ENCODE peak calls at places on chromosome 11, in ten cellular contexts. J, E, S, L, N, C, B, O, T and U are unnamed samples.

GRCh38 chr11:108324587-108324986 is 101.7 kb downstream of the ATM start:
- DNase-seq in N (no peak), O (no peak), J (no peak), T (no peak), L (no peak), S (no peak), C (no peak), B (no peak), E (no peak), U (no peak)

GRCh38 chr11:83610996-83611395 is 324.8 kb upstream of the CCDC90B start:
- DNase-seq in N (no peak), B (no peak), J (no peak), E (no peak), C (no peak), L (no peak), O (no peak), T (no peak), S (no peak), U (no peak)

GRCh38 chr11:121153472-121153871 is 52.4 kb downstream of the TECTA start:
- DNase-seq in O (no peak), T (no peak), E (no peak), J (no peak), L (no peak), N (peak), C (no peak), B (no peak), S (no peak), U (peak)

GRCh38 chr11:72930011-72930410 is 115.8 kb downstream of the ATG16L2 start:
- DNase-seq in C (no peak), J (no peak), E (no peak), N (no peak), S (no peak), L (no peak), T (no peak), O (no peak), B (no peak), U (peak)

GRCh38 chr11:110356769-110357671 is 60.6 kb upstream of the RDX start:
- DNase-seq in E (no peak), N (no peak), B (no peak), C (no peak), T (peak), J (no peak), L (peak), O (peak), S (no peak), U (no peak)

GRCh38 chr11:44112083-44112865 is 16.8 kb downstream of the EXT2 start:
- DNase-seq in E (no peak), T (no peak), L (no peak), C (no peak), S (no peak), O (no peak), N (peak), B (no peak), J (no peak), U (no peak)

GRCh38 chr11:99015634-99016454 is 4.9 kb upstream of the CNTN5 start:
- DNase-seq in S (peak), O (peak), N (peak), C (no peak), E (no peak), T (peak), B (peak), L (peak), J (peak), U (peak)

GRCh38 chr11:11948242-11948947 is 60.0 kb downstream of the DKK3 start:
- DNase-seq in T (no peak), L (peak), E (no peak), B (no peak), O (no peak), C (no peak), J (no peak), N (no peak), S (no peak), U (no peak)

GRCh38 chr11:69044111-69045013 is 4.4 kb upstream of the TPCN2 start:
- DNase-seq in J (no peak), B (no peak), E (peak), S (no peak), T (peak), L (peak), C (peak), N (peak), O (peak), U (peak)

GRCh38 chr11:56271092-56271491 is 2.9 kb upstream of the OR5T1 start:
- DNase-seq in N (no peak), B (no peak), C (no peak), T (no peak), E (no peak), O (no peak), L (no peak), J (no peak), S (no peak), U (peak)

GRCh38 chr11:23554002-23554401 is 693.7 kb upstream of the CCDC179 start:
- DNase-seq in B (no peak), S (no peak), T (no peak), C (no peak), J (no peak), E (no peak), N (no peak), O (no peak), L (peak), U (peak)

GRCh38 chr11:114262681-114263509 is 33.3 kb upstream of the NNMT start:
- DNase-seq in C (no peak), J (no peak), N (peak), S (no peak), L (peak), O (peak), B (no peak), T (peak), E (no peak), U (peak)

GRCh38 chr11:76329084-76329648 is 51.8 kb downstream of the THAP12 start:
- DNase-seq in O (peak), S (no peak), T (no peak), N (no peak), C (no peak), E (no peak), B (no peak), J (no peak), L (peak), U (peak)

GRCh38 chr11:96314326-96315050 is 28.5 kb downstream of the MAML2 start:
- DNase-seq in N (no peak), O (peak), C (no peak), T (peak), S (no peak), E (peak), B (no peak), J (no peak), L (no peak), U (no peak)
- TF ChIP-seq POLR2AphosphoS5 in N (no peak), O (peak), C (no peak), T (peak), S (no peak), E (peak), B (no peak), J (no peak), L (no peak), U (no peak)

DNA sequence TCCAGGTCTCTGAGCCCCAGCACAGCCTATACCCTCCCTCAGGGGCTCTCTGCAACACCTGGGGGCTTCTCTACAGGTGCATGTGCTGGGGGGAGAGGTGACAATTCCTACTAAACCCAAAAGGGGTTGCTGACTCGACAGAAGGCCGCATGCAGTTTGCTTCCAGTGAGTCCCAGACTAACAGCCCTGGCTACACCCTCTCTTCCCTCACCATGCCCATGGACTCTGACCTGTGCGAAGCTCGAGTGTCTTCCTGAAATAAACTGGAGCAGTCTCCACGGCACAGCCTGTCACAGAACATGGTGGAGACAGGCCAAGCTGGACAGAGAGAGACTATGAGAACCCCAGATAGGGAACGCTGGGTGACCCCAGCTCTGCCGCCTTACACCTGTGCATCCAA is 16.6 kb downstream of the PLEKHA7 start:
- DNase-seq in B (no peak), C (peak), E (no peak), L (peak), N (no peak), J (no peak), T (no peak), O (no peak), S (no peak), U (no peak)
- TF ChIP-seq POLR2AphosphoS5 in B (no peak), C (no peak), E (no peak), L (no peak), N (no peak), J (no peak), T (no peak), O (no peak), S (no peak), U (no peak)

GRCh38 chr11:65885231-65885630 is 3.0 kb downstream of the FIBP start:
- DNase-seq in N (no peak), C (no peak), B (no peak), J (no peak), L (no peak), O (no peak), E (no peak), T (no peak), S (no peak), U (no peak)

GRCh38 chr11:65883786-65884715 is 4.2 kb downstream of the FIBP start:
- DNase-seq in O (no peak), B (no peak), E (no peak), C (no peak), J (no peak), L (no peak), N (no peak), T (no peak), S (no peak), U (no peak)

GRCh38 chr11:65885808-65886536 is 2.3 kb downstream of the FIBP start:
- DNase-seq in N (no peak), T (no peak), B (no peak), J (no peak), S (no peak), E (no peak), O (no peak), L (no peak), C (no peak), U (no peak)

GRCh38 chr11:65883058-65883761 is 3.6 kb downstream of the CTSW start:
- DNase-seq in N (no peak), O (no peak), E (no peak), B (no peak), J (no peak), T (no peak), C (no peak), S (no peak), L (no peak), U (no peak)

DNA sequence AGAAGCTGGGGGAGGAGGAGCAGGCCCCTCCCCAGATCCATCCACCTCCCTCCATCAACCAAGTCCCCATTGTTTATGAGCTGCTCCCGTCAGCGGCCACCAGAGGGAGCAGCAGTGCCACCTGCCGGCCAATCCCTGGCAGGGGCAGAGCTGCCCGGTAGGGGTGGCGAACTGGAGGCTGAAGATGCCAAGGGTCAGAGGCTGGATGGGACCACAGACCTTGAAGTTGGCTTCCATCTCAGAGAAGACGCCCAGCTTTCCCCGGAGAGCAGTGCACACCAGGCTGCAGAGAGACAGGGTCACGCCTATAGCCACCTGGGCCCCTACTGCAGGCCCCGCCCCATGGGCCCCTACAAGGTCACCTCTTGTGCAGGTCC is 3.6 kb downstream of the FIBP start:
- DNase-seq in N (peak), T (peak), J (no peak), C (peak), S (peak), L (peak), B (peak), E (no peak), O (no peak), U (peak)
- TF ChIP-seq POLR2AphosphoS5 in N (no peak), T (peak), J (no peak), C (peak), S (no peak), L (no peak), B (no peak), E (peak), O (no peak), U (no peak)

GRCh38 chr11:17286332-17286731 is 9.8 kb downstream of the NUCB2 start:
- DNase-seq in E (no peak), C (no peak), N (no peak), L (no peak), B (no peak), O (no peak), J (no peak), T (no peak), S (no peak), U (no peak)
- TF ChIP-seq POLR2AphosphoS5 in E (no peak), C (no peak), N (no peak), L (no peak), B (no peak), O (no peak), J (no peak), T (no peak), S (no peak), U (no peak)

DNA sequence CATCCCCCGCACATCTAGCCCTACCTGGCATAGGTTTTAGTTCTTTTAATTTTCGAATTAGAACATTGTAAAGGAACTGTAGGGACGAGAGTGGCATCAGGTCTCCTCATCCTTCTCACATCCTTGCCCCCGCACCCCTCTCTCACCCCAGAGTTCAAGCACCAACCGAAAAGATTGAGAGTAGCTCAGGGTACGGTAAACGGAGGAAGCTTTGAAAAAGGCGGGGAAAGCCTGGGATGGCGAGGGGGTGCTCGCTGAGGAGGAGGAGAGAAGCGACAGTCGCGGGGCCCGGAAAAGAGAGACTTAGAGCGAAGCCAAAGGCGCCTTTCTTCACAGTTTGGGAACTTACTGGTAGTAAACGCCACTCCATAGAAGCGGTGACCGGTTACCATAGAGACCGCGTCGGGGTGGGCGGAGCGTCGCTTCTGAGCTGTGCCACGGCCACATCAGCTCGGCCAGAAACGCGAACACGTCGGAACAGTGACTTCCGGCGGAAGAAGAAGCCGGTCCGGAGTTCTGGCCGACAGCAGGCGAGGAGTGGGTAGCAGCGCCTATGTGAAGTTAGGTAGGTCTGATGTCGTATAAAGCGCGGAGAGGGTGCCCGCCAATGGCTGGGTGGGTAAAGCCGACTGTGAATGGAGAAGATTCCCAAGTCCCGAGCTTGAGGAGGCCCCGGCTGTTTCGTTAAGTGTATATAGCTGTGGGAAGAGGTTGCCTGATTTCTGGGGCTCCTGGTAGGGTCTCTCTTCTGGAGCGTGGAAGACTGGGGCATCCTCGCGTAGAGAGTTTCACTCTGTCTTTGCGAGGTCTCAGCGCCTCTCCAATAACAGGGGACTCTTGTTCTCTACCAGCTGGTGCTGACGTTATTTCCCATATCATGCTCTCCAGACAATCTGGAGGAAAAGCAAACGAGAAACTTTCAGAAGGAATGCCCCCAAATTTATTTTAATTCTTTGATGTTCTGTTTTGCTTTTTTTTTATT is at the start of the genes DCDC1 and DNAJC24:
- DNase-seq in L (peak), J (peak), T (peak), N (peak), C (peak), E (peak), O (peak), S (peak), B (peak), U (peak)
- TF ChIP-seq POLR2AphosphoS5 in L (peak), J (peak), T (peak), N (peak), C (peak), E (peak), O (peak), S (peak), B (peak), U (peak)